ENCODE peak calls at places on chromosomes 6 and 20, in eight cellular contexts. One of them, this sample, is unnamed.

GRCh38 chr20:57251949-57252348 is 14.5 kb downstream of the BMP7 start:
- DNase-seq in mucosa of descending colon: no peak
- DNase-seq in stimulated activated naive CD8-positive, alpha-beta T cell treated with anti-CD3 and anti-CD28 coated beads, Interleukin-15, Interleukin-2, amounts not matched to agents 100 U/mL and 50 U/mL, for 24 hours: no peak
- DNase-seq in neural crest cell: no peak
- DNase-seq in body of pancreas: no peak
- DNase-seq in KG1: no peak
- DNase-seq in occipital lobe: no peak
- DNase-seq in CD8-positive, alpha-beta memory T cell: no peak
- DNase-seq in this sample: no peak

GRCh38 chr6:148969679-148970078 is 222.8 kb downstream of the UST start:
- DNase-seq in mucosa of descending colon: peak
- DNase-seq in stimulated activated naive CD8-positive, alpha-beta T cell treated with anti-CD3 and anti-CD28 coated beads, Interleukin-15, Interleukin-2, amounts not matched to agents 100 U/mL and 50 U/mL, for 24 hours: no peak
- DNase-seq in neural crest cell: no peak
- DNase-seq in body of pancreas: peak
- DNase-seq in KG1: no peak
- DNase-seq in occipital lobe: no peak
- DNase-seq in CD8-positive, alpha-beta memory T cell: no peak
- DNase-seq in this sample: no peak

GRCh38 chr6:84052204-84052882 is 18.8 kb downstream of the MRAP2 start:
- DNase-seq in mucosa of descending colon: no peak
- DNase-seq in stimulated activated naive CD8-positive, alpha-beta T cell treated with anti-CD3 and anti-CD28 coated beads, Interleukin-15, Interleukin-2, amounts not matched to agents 100 U/mL and 50 U/mL, for 24 hours: no peak
- DNase-seq in neural crest cell: peak
- DNase-seq in body of pancreas: peak
- DNase-seq in KG1: no peak
- DNase-seq in occipital lobe: peak
- DNase-seq in CD8-positive, alpha-beta memory T cell: no peak
- DNase-seq in this sample: no peak

GRCh38 chr6:56046576-56046975 is 171.2 kb upstream of the BMP5 start:
- DNase-seq in mucosa of descending colon: peak
- DNase-seq in stimulated activated naive CD8-positive, alpha-beta T cell treated with anti-CD3 and anti-CD28 coated beads, Interleukin-15, Interleukin-2, amounts not matched to agents 100 U/mL and 50 U/mL, for 24 hours: no peak
- DNase-seq in neural crest cell: no peak
- DNase-seq in body of pancreas: peak
- DNase-seq in KG1: peak
- DNase-seq in occipital lobe: no peak
- DNase-seq in CD8-positive, alpha-beta memory T cell: no peak
- DNase-seq in this sample: no peak

GRCh38 chr20:47250360-47250759 is 106.1 kb downstream of the ZMYND8 start:
- DNase-seq in mucosa of descending colon: no peak
- DNase-seq in stimulated activated naive CD8-positive, alpha-beta T cell treated with anti-CD3 and anti-CD28 coated beads, Interleukin-15, Interleukin-2, amounts not matched to agents 100 U/mL and 50 U/mL, for 24 hours: no peak
- DNase-seq in neural crest cell: no peak
- DNase-seq in body of pancreas: no peak
- DNase-seq in KG1: no peak
- DNase-seq in occipital lobe: no peak
- DNase-seq in CD8-positive, alpha-beta memory T cell: no peak
- DNase-seq in this sample: no peak

GRCh38 chr6:124478906-124479305 is 483.3 kb upstream of the RNF217 start:
- DNase-seq in mucosa of descending colon: no peak
- DNase-seq in stimulated activated naive CD8-positive, alpha-beta T cell treated with anti-CD3 and anti-CD28 coated beads, Interleukin-15, Interleukin-2, amounts not matched to agents 100 U/mL and 50 U/mL, for 24 hours: no peak
- DNase-seq in neural crest cell: no peak
- DNase-seq in body of pancreas: no peak
- DNase-seq in KG1: no peak
- DNase-seq in occipital lobe: no peak
- DNase-seq in CD8-positive, alpha-beta memory T cell: no peak
- DNase-seq in this sample: no peak

GRCh38 chr20:11921326-11921725 is 3.6 kb downstream of the BTBD3 start:
- DNase-seq in mucosa of descending colon: no peak
- DNase-seq in stimulated activated naive CD8-positive, alpha-beta T cell treated with anti-CD3 and anti-CD28 coated beads, Interleukin-15, Interleukin-2, amounts not matched to agents 100 U/mL and 50 U/mL, for 24 hours: no peak
- DNase-seq in neural crest cell: no peak
- DNase-seq in body of pancreas: peak
- DNase-seq in KG1: no peak
- DNase-seq in occipital lobe: no peak
- DNase-seq in CD8-positive, alpha-beta memory T cell: no peak
- DNase-seq in this sample: no peak

GRCh38 chr6:20153194-20153593 is 59.1 kb downstream of the MBOAT1 start:
- DNase-seq in mucosa of descending colon: no peak
- DNase-seq in stimulated activated naive CD8-positive, alpha-beta T cell treated with anti-CD3 and anti-CD28 coated beads, Interleukin-15, Interleukin-2, amounts not matched to agents 100 U/mL and 50 U/mL, for 24 hours: no peak
- DNase-seq in neural crest cell: no peak
- DNase-seq in body of pancreas: no peak
- DNase-seq in KG1: no peak
- DNase-seq in occipital lobe: no peak
- DNase-seq in CD8-positive, alpha-beta memory T cell: no peak
- DNase-seq in this sample: no peak

GRCh38 chr6:104365835-104366234 is 493.9 kb downstream of the HACE1 start:
- DNase-seq in mucosa of descending colon: no peak
- DNase-seq in stimulated activated naive CD8-positive, alpha-beta T cell treated with anti-CD3 and anti-CD28 coated beads, Interleukin-15, Interleukin-2, amounts not matched to agents 100 U/mL and 50 U/mL, for 24 hours: no peak
- DNase-seq in neural crest cell: no peak
- DNase-seq in body of pancreas: no peak
- DNase-seq in KG1: no peak
- DNase-seq in occipital lobe: no peak
- DNase-seq in CD8-positive, alpha-beta memory T cell: no peak
- DNase-seq in this sample: no peak

GRCh38 chr6:143536866-143537691 is 25.6 kb upstream of the FUCA2 start:
- DNase-seq in mucosa of descending colon: peak
- DNase-seq in stimulated activated naive CD8-positive, alpha-beta T cell treated with anti-CD3 and anti-CD28 coated beads, Interleukin-15, Interleukin-2, amounts not matched to agents 100 U/mL and 50 U/mL, for 24 hours: peak
- DNase-seq in neural crest cell: peak
- DNase-seq in body of pancreas: peak
- DNase-seq in KG1: peak
- DNase-seq in occipital lobe: no peak
- DNase-seq in CD8-positive, alpha-beta memory T cell: peak
- DNase-seq in this sample: peak

GRCh38 chr20:43915209-43916072 is 789 bp downstream of the TOX2 start:
- DNase-seq in mucosa of descending colon: peak
- DNase-seq in stimulated activated naive CD8-positive, alpha-beta T cell treated with anti-CD3 and anti-CD28 coated beads, Interleukin-15, Interleukin-2, amounts not matched to agents 100 U/mL and 50 U/mL, for 24 hours: peak
- DNase-seq in neural crest cell: peak
- DNase-seq in body of pancreas: no peak
- DNase-seq in KG1: no peak
- DNase-seq in occipital lobe: no peak
- DNase-seq in CD8-positive, alpha-beta memory T cell: peak
- DNase-seq in this sample: no peak

GRCh38 chr20:42041000-42041565 is 422.9 kb upstream of the CHD6 start:
- DNase-seq in mucosa of descending colon: no peak
- DNase-seq in stimulated activated naive CD8-positive, alpha-beta T cell treated with anti-CD3 and anti-CD28 coated beads, Interleukin-15, Interleukin-2, amounts not matched to agents 100 U/mL and 50 U/mL, for 24 hours: no peak
- DNase-seq in neural crest cell: no peak
- DNase-seq in body of pancreas: no peak
- DNase-seq in KG1: no peak
- DNase-seq in occipital lobe: no peak
- DNase-seq in CD8-positive, alpha-beta memory T cell: no peak
- DNase-seq in this sample: no peak

This sample was measured in caudate nucleus.